ENCODE peak calls at places on chromosomes 4 and X, in five cellular contexts. One of them, this sample, is unnamed.

GRCh38 chrX:23821847-23822246 is 38.9 kb downstream of the SAT1 start:
- DNase-seq in Peyer's patch: no peak
- DNase-seq in stomach: no peak
- DNase-seq in H1: no peak
- DNase-seq in transverse colon: no peak
- DNase-seq in this sample: no peak

GRCh38 chrX:11870789-11871188 is 112.8 kb downstream of the MSL3 start:
- DNase-seq in H1: no peak
- DNase-seq in Peyer's patch: no peak
- DNase-seq in stomach: no peak
- DNase-seq in transverse colon: no peak
- DNase-seq in this sample: no peak

GRCh38 chrX:17525266-17525665 is 150.3 kb downstream of the NHS start:
- DNase-seq in stomach: no peak
- DNase-seq in transverse colon: no peak
- DNase-seq in Peyer's patch: no peak
- DNase-seq in H1: no peak
- DNase-seq in this sample: no peak

GRCh38 chr4:1748465-1748995 is 27.2 kb downstream of the TACC3 start:
- DNase-seq in transverse colon: peak; percentile 81
- DNase-seq in Peyer's patch: peak; percentile 86
- DNase-seq in H1: peak; percentile 96
- DNase-seq in stomach: peak; percentile 83
- DNase-seq in this sample: no peak

GRCh38 chr4:189364032-189364449 is 576.6 kb upstream of the FRG1 start:
- DNase-seq in transverse colon: no peak
- DNase-seq in H1: no peak
- DNase-seq in Peyer's patch: no peak
- DNase-seq in stomach: no peak
- DNase-seq in this sample: no peak

GRCh38 chr4:83043801-83044407 is 8.9 kb downstream of the COPS4 start:
- DNase-seq in H1: no peak
- DNase-seq in Peyer's patch: no peak
- DNase-seq in transverse colon: no peak
- DNase-seq in stomach: no peak
- DNase-seq in this sample: no peak

GRCh38 chr4:66639361-66639760 is 905.9 kb downstream of the CENPC start:
- DNase-seq in Peyer's patch: no peak
- DNase-seq in transverse colon: no peak
- DNase-seq in stomach: no peak
- DNase-seq in H1: no peak
- DNase-seq in this sample: no peak

GRCh38 chr4:167100120-167100519 is 134.2 kb downstream of the SPOCK3 start:
- DNase-seq in stomach: no peak
- DNase-seq in H1: no peak
- DNase-seq in Peyer's patch: no peak
- DNase-seq in transverse colon: no peak
- DNase-seq in this sample: no peak

GRCh38 chr4:5813882-5814255 is 79.0 kb downstream of the CRMP1 start:
- DNase-seq in stomach: no peak
- DNase-seq in Peyer's patch: peak; percentile 40
- DNase-seq in H1: no peak
- DNase-seq in transverse colon: no peak
- DNase-seq in this sample: no peak

GRCh38 chrX:43604753-43605152 is 51.3 kb upstream of the MAOA start:
- DNase-seq in H1: no peak
- DNase-seq in stomach: no peak
- DNase-seq in transverse colon: no peak
- DNase-seq in Peyer's patch: no peak
- DNase-seq in this sample: no peak

GRCh38 chr4:183153190-183153916 is 54.3 kb downstream of the WWC2 start:
- DNase-seq in Peyer's patch: no peak
- DNase-seq in H1: no peak
- DNase-seq in stomach: no peak
- DNase-seq in transverse colon: no peak
- DNase-seq in this sample: no peak

GRCh38 chr4:32661229-32661628 is 1941.1 kb downstream of the PCDH7 start:
- DNase-seq in stomach: no peak
- DNase-seq in H1: no peak
- DNase-seq in Peyer's patch: no peak
- DNase-seq in transverse colon: no peak
- DNase-seq in this sample: no peak

GRCh38 chr4:159191989-159192388 is 89.1 kb downstream of the RAPGEF2 start:
- DNase-seq in Peyer's patch: no peak
- DNase-seq in transverse colon: no peak
- DNase-seq in H1: no peak
- DNase-seq in stomach: no peak
- DNase-seq in this sample: no peak

GRCh38 chr4:152901205-152901604 is 34.9 kb upstream of the FHDC1 start:
- DNase-seq in transverse colon: no peak
- DNase-seq in H1: no peak
- DNase-seq in stomach: no peak
- DNase-seq in Peyer's patch: no peak
- DNase-seq in this sample: no peak

GRCh38 chrX:18354369-18355329 is at the start of gene SCML2:
- DNase-seq in H1: peak; percentile 57
- DNase-seq in transverse colon: peak; percentile 41
- DNase-seq in stomach: peak; percentile 35
- DNase-seq in Peyer's patch: peak; percentile 62
- DNase-seq in this sample: peak; percentile 9

GRCh38 chr4:88919056-88919455 is 137.9 kb downstream of the FAM13A start:
- DNase-seq in transverse colon: no peak
- DNase-seq in stomach: no peak
- DNase-seq in Peyer's patch: no peak
- DNase-seq in H1: no peak
- DNase-seq in this sample: no peak

GRCh38 chr4:138972956-138973819 is 42.4 kb upstream of the NOCT start:
- DNase-seq in stomach: no peak
- DNase-seq in H1: peak; percentile 47
- DNase-seq in Peyer's patch: no peak
- DNase-seq in transverse colon: no peak
- DNase-seq in this sample: no peak

GRCh38 chr4:87481342-87481741 is 47.8 kb downstream of the SPARCL1 start:
- DNase-seq in stomach: no peak
- DNase-seq in Peyer's patch: no peak
- DNase-seq in transverse colon: no peak
- DNase-seq in H1: no peak
- DNase-seq in this sample: no peak

GRCh38 chrX:11364835-11365234 is 71.6 kb downstream of the AMELX start:
- DNase-seq in stomach: no peak
- DNase-seq in transverse colon: no peak
- DNase-seq in H1: no peak
- DNase-seq in Peyer's patch: no peak
- DNase-seq in this sample: no peak

GRCh38 chr4:140059159-140059558 is 94.8 kb downstream of the MAML3 start:
- DNase-seq in Peyer's patch: no peak
- DNase-seq in transverse colon: no peak
- DNase-seq in H1: no peak
- DNase-seq in stomach: peak; percentile 48
- DNase-seq in this sample: no peak

GRCh38 chr4:158013858-158014257 is 159.0 kb downstream of the GASK1B start:
- DNase-seq in H1: no peak
- DNase-seq in Peyer's patch: no peak
- DNase-seq in stomach: no peak
- DNase-seq in transverse colon: no peak
- DNase-seq in this sample: no peak

GRCh38 chr4:101158136-101158485 is 189.2 kb downstream of the PPP3CA start:
- DNase-seq in Peyer's patch: no peak
- DNase-seq in stomach: no peak
- DNase-seq in H1: no peak
- DNase-seq in transverse colon: no peak
- DNase-seq in this sample: no peak

GRCh38 chrX:73563740-73564073 is 710 bp downstream of the CHIC1 start:
- DNase-seq in stomach: no peak
- DNase-seq in Peyer's patch: no peak
- DNase-seq in transverse colon: no peak
- DNase-seq in H1: no peak
- DNase-seq in this sample: no peak

GRCh38 chrX:6024204-6024603 is 204.5 kb downstream of the NLGN4X start:
- DNase-seq in stomach: no peak
- DNase-seq in transverse colon: no peak
- DNase-seq in Peyer's patch: no peak
- DNase-seq in H1: no peak
- DNase-seq in this sample: no peak

GRCh38 chr4:145770124-145770523 is 90.2 kb downstream of the C4orf51 start:
- DNase-seq in Peyer's patch: no peak
- DNase-seq in H1: no peak
- DNase-seq in transverse colon: no peak
- DNase-seq in stomach: no peak
- DNase-seq in this sample: no peak

GRCh38 chr4:152894673-152895072 is 41.5 kb upstream of the FHDC1 start:
- DNase-seq in transverse colon: no peak
- DNase-seq in stomach: no peak
- DNase-seq in H1: no peak
- DNase-seq in Peyer's patch: no peak
- DNase-seq in this sample: no peak

GRCh38 chr4:1567808-1568581 is 116.1 kb downstream of the FAM53A start:
- DNase-seq in H1: no peak
- DNase-seq in stomach: peak; percentile 44
- DNase-seq in transverse colon: no peak
- DNase-seq in Peyer's patch: no peak
- DNase-seq in this sample: no peak

GRCh38 chrX:22950278-22951266 is 49.2 kb upstream of the DDX53 start:
- DNase-seq in stomach: no peak
- DNase-seq in Peyer's patch: no peak
- DNase-seq in H1: no peak
- DNase-seq in transverse colon: no peak
- DNase-seq in this sample: peak; percentile 8

GRCh38 chrX:68980906-68981616 is 152.2 kb downstream of the EFNB1 start:
- DNase-seq in Peyer's patch: no peak
- DNase-seq in H1: no peak
- DNase-seq in stomach: no peak
- DNase-seq in transverse colon: no peak
- DNase-seq in this sample: no peak

GRCh38 chr4:6761540-6762243 is 20.8 kb upstream of the KIAA0232 start:
- DNase-seq in H1: no peak
- DNase-seq in stomach: no peak
- DNase-seq in transverse colon: no peak
- DNase-seq in Peyer's patch: no peak
- DNase-seq in this sample: no peak

GRCh38 chrX:32873786-32874185 is 337.6 kb downstream of the DMD start:
- DNase-seq in H1: no peak
- DNase-seq in stomach: no peak
- DNase-seq in Peyer's patch: no peak
- DNase-seq in transverse colon: no peak
- DNase-seq in this sample: no peak

GRCh38 chr4:182531555-182532162 is 288.5 kb downstream of the TENM3 start:
- DNase-seq in H1: no peak
- DNase-seq in stomach: no peak
- DNase-seq in transverse colon: no peak
- DNase-seq in Peyer's patch: no peak
- DNase-seq in this sample: no peak

GRCh38 chr4:84499065-84499982 is at the start of gene NKX6-1:
- DNase-seq in transverse colon: peak; percentile 53
- DNase-seq in H1: peak; percentile 93
- DNase-seq in stomach: peak; percentile 38
- DNase-seq in Peyer's patch: peak; percentile 62
- DNase-seq in this sample: peak; percentile 41

GRCh38 chr4:84501721-84502267 is 2.7 kb upstream of the NKX6-1 start:
- DNase-seq in H1: peak; percentile 67
- DNase-seq in Peyer's patch: no peak
- DNase-seq in transverse colon: no peak
- DNase-seq in stomach: no peak
- DNase-seq in this sample: no peak

GRCh38 chr4:84502333-84502954 is 3.4 kb upstream of the NKX6-1 start:
- DNase-seq in H1: no peak
- DNase-seq in transverse colon: no peak
- DNase-seq in stomach: no peak
- DNase-seq in Peyer's patch: no peak
- DNase-seq in this sample: no peak

GRCh38 chr4:84501197-84501492 is 2.1 kb upstream of the NKX6-1 start:
- DNase-seq in Peyer's patch: no peak
- DNase-seq in stomach: no peak
- DNase-seq in transverse colon: no peak
- DNase-seq in H1: no peak
- DNase-seq in this sample: no peak

GRCh38 chr4:84500386-84501196 is 1.5 kb upstream of the NKX6-1 start:
- DNase-seq in Peyer's patch: no peak
- DNase-seq in H1: no peak
- DNase-seq in transverse colon: no peak
- DNase-seq in stomach: no peak
- DNase-seq in this sample: no peak
- H3K27me3 ChIP-seq in Peyer's patch: no peaks in the 10 kb centered on the region
- H3K27me3 ChIP-seq in H1: peaks cover 70% of the 10 kb centered on the region
- H3K27me3 ChIP-seq in transverse colon: peaks cover 100% of the 10 kb centered on the region
- H3K27me3 ChIP-seq in stomach: peaks cover 100% of the 10 kb centered on the region
- H3K27me3 ChIP-seq in this sample: peaks cover 97% of the 10 kb centered on the region

DNA sequence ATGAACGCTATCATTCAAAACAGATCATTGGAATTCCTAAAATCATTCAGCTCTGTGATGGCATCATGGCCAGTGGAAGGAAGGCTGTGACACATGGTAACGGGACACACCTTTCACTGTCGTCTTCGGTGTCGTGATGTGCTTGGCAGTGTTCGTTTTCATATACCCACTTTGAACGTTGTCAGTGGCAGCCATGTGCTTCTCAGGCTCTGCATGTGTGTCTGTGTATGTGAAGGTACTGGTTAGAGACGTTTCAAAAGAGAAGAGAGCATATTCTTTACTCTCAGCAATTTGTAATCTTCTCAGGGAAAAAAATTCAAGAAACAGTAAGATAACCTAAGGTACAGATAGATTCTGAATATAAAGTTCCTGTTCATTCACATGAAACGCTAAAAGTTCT is 70.6 kb upstream of the MSANTD1 start:
- DNase-seq in Peyer's patch: no peak
- DNase-seq in stomach: no peak
- DNase-seq in H1: no peak
- DNase-seq in transverse colon: no peak
- DNase-seq in this sample: no peak
- H3K27ac ChIP-seq in Peyer's patch: no peak overlapping the region
- H3K27ac ChIP-seq in stomach: no peak overlapping the region
- H3K27ac ChIP-seq in H1: no peak overlapping the region
- H3K27ac ChIP-seq in transverse colon: no peak overlapping the region
- H3K27ac ChIP-seq in this sample: no peak overlapping the region

GRCh38 chr4:38663801-38664703 is at the start of gene KLF3:
- DNase-seq in transverse colon: peak; percentile 96
- DNase-seq in stomach: peak; percentile 96
- DNase-seq in H1: peak; percentile 82
- DNase-seq in Peyer's patch: peak; percentile 99
- DNase-seq in this sample: peak; percentile 88
- TF ChIP-seq POLR2A in transverse colon: peak; percentile 85
- TF ChIP-seq POLR2A in stomach: no peak
- TF ChIP-seq POLR2A in H1: peak; percentile 85
- TF ChIP-seq POLR2A in Peyer's patch: peak; percentile 93
- TF ChIP-seq POLR2A in this sample: peak; percentile 93

DNA sequence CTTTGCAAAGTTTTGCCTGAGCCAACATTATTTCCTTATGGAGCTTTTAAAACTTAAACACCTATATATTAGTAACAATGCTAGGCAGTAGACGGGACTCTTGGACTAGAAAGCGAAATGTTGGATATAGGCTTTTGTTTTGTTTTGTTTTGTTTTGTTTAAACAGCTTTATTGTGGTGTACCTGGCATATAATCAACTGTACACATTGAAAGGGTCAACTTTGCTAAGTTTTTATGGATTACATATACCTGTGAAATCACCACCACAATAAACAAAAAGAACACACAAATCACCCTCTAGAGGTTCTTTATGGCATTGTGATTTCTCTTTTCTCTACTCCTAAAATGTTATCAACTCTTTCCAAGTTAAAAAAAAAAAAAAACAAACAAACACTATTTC is 184.9 kb upstream of the LNX1 start:
- DNase-seq in transverse colon: no peak
- DNase-seq in Peyer's patch: no peak
- DNase-seq in stomach: no peak
- DNase-seq in H1: no peak
- DNase-seq in this sample: no peak
- H3K27me3 ChIP-seq in transverse colon: no peaks in the 10 kb centered on the region
- H3K27me3 ChIP-seq in Peyer's patch: no peaks in the 10 kb centered on the region
- H3K27me3 ChIP-seq in stomach: peaks cover 6% of the 10 kb centered on the region
- H3K27me3 ChIP-seq in H1: no peaks in the 10 kb centered on the region
- H3K27me3 ChIP-seq in this sample: no peaks in the 10 kb centered on the region

This sample was measured in gastrocnemius medialis.